ENCODE peak calls at places on chromosomes 16 and 17, in six cellular contexts. C is GM12878, B is HEK293T, H is K562, J is IMR-90, I is HepG2. S is an unnamed sample.
A peak's percentile ranks its signal among the peaks of the same experiment; 100 is the strongest.

GRCh38 chr16:49849709-49850108 is 6.2 kb downstream of the ZNF423 start:
- DNase-seq in B (no peak), C (no peak), J (no peak), I (no peak), H (no peak), S (no peak)

GRCh38 chr16:67199808-67200198 is 872 bp downstream of the ELMO3 start:
- DNase-seq in J (no peak), C (no peak), B (no peak), I (no peak), H (no peak), S (no peak)

GRCh38 chr17:60743812-60744211 is 66.2 kb downstream of the BCAS3 start:
- DNase-seq in H (no peak), C (no peak), J (peak; percentile 43), I (no peak), B (no peak), S (no peak)

GRCh38 chr17:4980644-4981216 is 6.7 kb downstream of the CAMTA2 start:
- DNase-seq in H (peak; percentile 65), B (peak; percentile 68), C (no peak), I (peak; percentile 54), J (peak; percentile 46), S (peak; percentile 73)

GRCh38 chr16:56673916-56674315 is 4.3 kb downstream of the MT1H start:
- DNase-seq in J (peak; percentile 20), B (no peak), H (peak; percentile 51), I (peak; percentile 47), C (no peak), S (no peak)

GRCh38 chr17:79850571-79851460 is 11.6 kb upstream of the CBX4 start:
- DNase-seq in J (peak; percentile 86), H (peak; percentile 48), I (no peak), C (no peak), B (no peak), S (peak; percentile 99)

GRCh38 chr16:70635356-70636016 is 10.9 kb upstream of the IL34 start:
- DNase-seq in I (no peak), C (no peak), B (no peak), J (peak; percentile 84), H (peak; percentile 17), S (no peak)

GRCh38 chr17:37648555-37648954 is 5.3 kb upstream of the DDX52 start:
- DNase-seq in C (no peak), B (no peak), J (peak; percentile 87), H (no peak), I (no peak), S (no peak)

GRCh38 chr17:21007646-21008045 is 35.2 kb downstream of the USP22 start:
- DNase-seq in C (no peak), I (no peak), H (no peak), B (no peak), J (no peak), S (no peak)

GRCh38 chr16:77398495-77398894 is 36.3 kb downstream of the ADAMTS18 start:
- DNase-seq in I (no peak), H (no peak), B (no peak), J (no peak), C (no peak), S (no peak)

GRCh38 chr17:35254107-35254802 is 11.4 kb downstream of the SLFN5 start:
- DNase-seq in J (peak; percentile 97), H (no peak), C (no peak), I (peak; percentile 56), B (no peak), S (peak; percentile 43)

GRCh38 chr16:66150691-66151090 is 215.8 kb upstream of the CDH5 start:
- DNase-seq in I (no peak), J (peak; percentile 28), H (no peak), B (no peak), C (no peak), S (no peak)

GRCh38 chr17:56292628-56293027 is 139.4 kb downstream of the ANKFN1 start:
- DNase-seq in H (no peak), J (no peak), B (no peak), C (no peak), I (no peak), S (no peak)

GRCh38 chr16:6562985-6563384 is 769.7 kb upstream of the RBFOX1 start:
- DNase-seq in I (no peak), B (no peak), J (no peak), H (no peak), C (no peak), S (no peak)

GRCh38 chr17:77749316-77749715 is 209.2 kb upstream of the TNRC6C start:
- DNase-seq in B (no peak), J (no peak), I (no peak), H (no peak), C (no peak), S (no peak)

GRCh38 chr16:27275394-27275793 is 6.8 kb upstream of the NSMCE1 start:
- DNase-seq in B (no peak), I (no peak), H (no peak), C (no peak), J (no peak), S (no peak)

GRCh38 chr16:58026139-58026704 is 668 bp downstream of the MMP15 start:
- DNase-seq in C (no peak), H (peak; percentile 59), I (no peak), B (peak; percentile 52), J (peak; percentile 17), S (peak; percentile 56)

GRCh38 chr16:69486724-69487123 is 62.3 kb downstream of the CYB5B start:
- DNase-seq in B (no peak), C (no peak), J (no peak), H (no peak), I (no peak), S (no peak)

GRCh38 chr17:56785396-56785795 is 48.3 kb downstream of the C17orf67 start:
- DNase-seq in B (no peak), H (no peak), I (no peak), J (peak; percentile 67), C (no peak), S (no peak)

GRCh38 chr16:30434852-30435251 is 5.0 kb upstream of the DCTPP1 start:
- DNase-seq in B (no peak), J (no peak), H (no peak), C (no peak), I (no peak), S (no peak)

GRCh38 chr17:17536702-17537101 is 40.5 kb upstream of the RASD1 start:
- DNase-seq in I (no peak), J (no peak), B (no peak), H (no peak), C (no peak), S (no peak)

GRCh38 chr17:73834684-73835343 is 190.6 kb upstream of the SDK2 start:
- DNase-seq in H (no peak), B (no peak), J (no peak), I (no peak), C (no peak), S (no peak)

GRCh38 chr16:68617735-68618134 is 27.4 kb upstream of the CDH3 start:
- DNase-seq in J (no peak), I (no peak), B (no peak), H (no peak), C (no peak), S (no peak)

GRCh38 chr17:29620271-29620670 is 2.4 kb downstream of the CORO6 start:
- DNase-seq in B (no peak), H (peak; percentile 65), J (peak; percentile 47), I (no peak), C (no peak), S (peak; percentile 57)

GRCh38 chr17:56974055-56974454 is 3.9 kb upstream of the SCPEP1 start:
- DNase-seq in C (no peak), H (no peak), I (no peak), J (no peak), B (no peak), S (no peak)

GRCh38 chr17:859461-860195 is 77.5 kb downstream of the MRM3 start:
- DNase-seq in H (no peak), B (no peak), I (no peak), J (peak; percentile 60), C (no peak), S (no peak)

DNA sequence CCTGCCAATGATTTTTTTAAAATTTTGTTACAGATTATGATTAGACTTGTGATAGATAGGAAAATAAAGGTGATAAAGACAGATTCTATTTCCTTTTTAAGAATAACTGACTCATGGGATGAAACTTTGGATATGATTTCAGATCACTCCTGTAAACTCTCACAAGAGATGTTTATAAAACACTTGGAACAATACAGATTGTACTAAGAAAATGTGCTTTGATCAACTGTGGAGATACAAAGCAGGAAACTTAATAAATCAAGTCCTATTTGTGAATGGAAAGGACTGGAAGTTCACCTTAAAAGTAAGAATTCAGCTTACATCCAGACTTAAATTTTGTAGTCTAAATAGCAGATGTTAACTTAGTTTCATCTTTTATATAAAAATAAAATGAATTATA is 21.5 kb downstream of the MRTFB start:
- DNase-seq in J (peak; percentile 24), H (no peak), I (no peak), C (no peak), B (no peak), S (no peak)
- TF ChIP-seq BHLHE40 in J (no peak), H (no peak), I (no peak), C (no peak), B (no peak), S (no peak)

GRCh38 chr17:44971776-44972483 is 3.8 kb upstream of the C1QL1 start:
- DNase-seq in B (no peak), J (peak; percentile 72), I (no peak), C (no peak), H (no peak), S (no peak)
- TF ChIP-seq BHLHE40 in B (no peak), J (peak; percentile 27), I (no peak), C (no peak), H (no peak), S (no peak)

DNA sequence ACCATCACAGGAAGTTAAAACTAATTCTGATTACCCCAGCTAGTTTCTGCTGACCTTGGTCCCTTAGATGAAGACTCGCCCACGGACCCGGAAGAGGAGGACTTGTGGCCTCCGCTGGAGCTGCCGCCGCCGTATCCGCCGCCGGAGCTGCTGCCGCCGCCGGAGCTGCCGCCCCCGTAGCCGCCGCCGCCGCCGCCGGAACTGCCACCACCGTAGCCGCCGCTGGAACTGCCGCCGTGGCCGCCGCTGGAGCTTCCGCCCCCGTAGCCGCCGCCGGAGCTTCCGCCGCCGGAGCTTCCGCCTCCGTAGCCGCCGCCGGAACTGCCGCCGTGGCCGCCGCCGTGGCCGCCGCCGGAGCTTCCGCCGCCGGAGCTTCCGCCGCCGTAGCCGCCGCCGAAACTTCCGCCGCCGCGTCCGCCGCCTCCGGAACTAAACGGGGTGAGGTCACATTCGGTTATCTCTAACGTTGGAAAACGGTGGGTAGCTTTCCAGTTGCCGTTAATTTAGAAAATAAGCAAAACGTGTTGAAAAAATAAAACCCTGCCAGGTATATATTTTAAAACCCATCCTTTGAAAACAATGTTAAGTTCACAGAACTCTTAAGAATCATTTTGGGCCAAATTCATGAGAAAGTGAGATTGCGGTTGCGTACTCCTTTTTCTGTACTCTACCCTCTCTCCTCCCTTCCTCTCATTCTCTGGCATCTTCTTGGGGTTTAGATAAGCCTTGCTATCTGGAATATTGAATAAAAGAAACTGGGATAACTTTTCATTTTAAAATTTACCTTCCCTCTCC is 3.5 kb downstream of the KRT10 start:
- DNase-seq in I (peak; percentile 68), B (peak; percentile 62), C (no peak), J (peak; percentile 73), H (peak; percentile 89), S (peak; percentile 80)
- TF ChIP-seq BHLHE40 in I (no peak), B (no peak), C (no peak), J (no peak), H (no peak), S (no peak)

GRCh38 chr16:85899444-85899843 is 482 bp downstream of the IRF8 start:
- DNase-seq in H (no peak), I (no peak), J (no peak), C (no peak), B (no peak), S (no peak)
- TF ChIP-seq BHLHE40 in H (no peak), I (no peak), J (no peak), C (no peak), B (no peak), S (no peak)

S was measured in A549.